ENCODE peak calls at places on chromosomes 11 and 22, in nine cellular contexts. One of them, this sample, is unnamed.
A peak's percentile ranks its signal among the peaks of the same experiment; 100 is the strongest.

GRCh38 chr11:48110509-48110766 is 106.2 kb upstream of the OR4B1 start:
- DNase-seq in Peyer's patch: no peak
- DNase-seq in AG09309: no peak
- DNase-seq in brain microvascular endothelial cell: no peak
- DNase-seq in GM13977: no peak
- DNase-seq in body of pancreas: no peak
- DNase-seq in GM10248: no peak
- DNase-seq in HFFc6: no peak
- DNase-seq in endothelial cell: no peak
- DNase-seq in this sample: no peak

GRCh38 chr22:48704335-48704734 is 1123.3 kb downstream of the BRD1 start:
- DNase-seq in Peyer's patch: peak; percentile 26
- DNase-seq in AG09309: no peak
- DNase-seq in brain microvascular endothelial cell: no peak
- DNase-seq in GM13977: no peak
- DNase-seq in body of pancreas: no peak
- DNase-seq in GM10248: no peak
- DNase-seq in HFFc6: no peak
- DNase-seq in endothelial cell: no peak
- DNase-seq in this sample: no peak

GRCh38 chr11:60987577-60988277 is 16.2 kb downstream of the CD6 start:
- DNase-seq in Peyer's patch: peak; percentile 10
- DNase-seq in AG09309: no peak
- DNase-seq in brain microvascular endothelial cell: no peak
- DNase-seq in GM13977: no peak
- DNase-seq in body of pancreas: no peak
- DNase-seq in GM10248: no peak
- DNase-seq in HFFc6: no peak
- DNase-seq in endothelial cell: no peak
- DNase-seq in this sample: no peak

GRCh38 chr11:44775366-44776356 is 48.9 kb downstream of the TSPAN18 start:
- DNase-seq in Peyer's patch: peak; percentile 69
- DNase-seq in AG09309: no peak
- DNase-seq in brain microvascular endothelial cell: peak; percentile 32
- DNase-seq in GM13977: peak; percentile 60
- DNase-seq in body of pancreas: peak; percentile 57
- DNase-seq in GM10248: peak; percentile 69
- DNase-seq in HFFc6: peak; percentile 26
- DNase-seq in endothelial cell: peak; percentile 81
- DNase-seq in this sample: peak; percentile 65

GRCh38 chr11:133058501-133058900 is 473.8 kb downstream of the OPCML start:
- DNase-seq in Peyer's patch: no peak
- DNase-seq in AG09309: no peak
- DNase-seq in brain microvascular endothelial cell: no peak
- DNase-seq in GM13977: no peak
- DNase-seq in body of pancreas: no peak
- DNase-seq in GM10248: no peak
- DNase-seq in HFFc6: no peak
- DNase-seq in endothelial cell: no peak
- DNase-seq in this sample: no peak

GRCh38 chr11:119209186-119209585 is 3.0 kb downstream of the CBL start:
- DNase-seq in Peyer's patch: no peak
- DNase-seq in AG09309: no peak
- DNase-seq in brain microvascular endothelial cell: no peak
- DNase-seq in GM13977: no peak
- DNase-seq in body of pancreas: no peak
- DNase-seq in GM10248: no peak
- DNase-seq in HFFc6: no peak
- DNase-seq in endothelial cell: no peak
- DNase-seq in this sample: no peak

GRCh38 chr11:68312780-68313573 is 586 bp downstream of the LRP5 start:
- DNase-seq in Peyer's patch: peak; percentile 72
- DNase-seq in AG09309: no peak
- DNase-seq in brain microvascular endothelial cell: no peak
- DNase-seq in GM13977: peak; percentile 71
- DNase-seq in body of pancreas: no peak
- DNase-seq in GM10248: peak; percentile 55
- DNase-seq in HFFc6: no peak
- DNase-seq in endothelial cell: no peak
- DNase-seq in this sample: no peak

GRCh38 chr22:47192106-47192650 is 429.7 kb downstream of the TBC1D22A start:
- DNase-seq in Peyer's patch: peak; percentile 57
- DNase-seq in AG09309: no peak
- DNase-seq in brain microvascular endothelial cell: no peak
- DNase-seq in GM13977: no peak
- DNase-seq in body of pancreas: no peak
- DNase-seq in GM10248: no peak
- DNase-seq in HFFc6: no peak
- DNase-seq in endothelial cell: no peak
- DNase-seq in this sample: no peak

GRCh38 chr22:19761500-19762314 is 1.1 kb downstream of the TBX1 start:
- DNase-seq in Peyer's patch: no peak
- DNase-seq in AG09309: no peak
- DNase-seq in brain microvascular endothelial cell: no peak
- DNase-seq in GM13977: no peak
- DNase-seq in body of pancreas: no peak
- DNase-seq in GM10248: no peak
- DNase-seq in HFFc6: no peak
- DNase-seq in endothelial cell: no peak
- DNase-seq in this sample: no peak

GRCh38 chr22:42108848-42109247 is 18.3 kb upstream of the NDUFA6 start:
- DNase-seq in Peyer's patch: no peak
- DNase-seq in AG09309: no peak
- DNase-seq in brain microvascular endothelial cell: no peak
- DNase-seq in GM13977: no peak
- DNase-seq in body of pancreas: no peak
- DNase-seq in GM10248: no peak
- DNase-seq in HFFc6: no peak
- DNase-seq in endothelial cell: no peak
- DNase-seq in this sample: no peak

GRCh38 chr22:42116848-42117424 is 13.7 kb downstream of the CYP2D6 start:
- DNase-seq in Peyer's patch: no peak
- DNase-seq in AG09309: no peak
- DNase-seq in brain microvascular endothelial cell: no peak
- DNase-seq in GM13977: no peak
- DNase-seq in body of pancreas: no peak
- DNase-seq in GM10248: no peak
- DNase-seq in HFFc6: no peak
- DNase-seq in endothelial cell: no peak
- DNase-seq in this sample: no peak

GRCh38 chr22:42111798-42112197 is 18.8 kb downstream of the CYP2D6 start:
- DNase-seq in Peyer's patch: no peak
- DNase-seq in AG09309: no peak
- DNase-seq in brain microvascular endothelial cell: no peak
- DNase-seq in GM13977: no peak
- DNase-seq in body of pancreas: no peak
- DNase-seq in GM10248: no peak
- DNase-seq in HFFc6: no peak
- DNase-seq in endothelial cell: no peak
- DNase-seq in this sample: no peak

DNA sequence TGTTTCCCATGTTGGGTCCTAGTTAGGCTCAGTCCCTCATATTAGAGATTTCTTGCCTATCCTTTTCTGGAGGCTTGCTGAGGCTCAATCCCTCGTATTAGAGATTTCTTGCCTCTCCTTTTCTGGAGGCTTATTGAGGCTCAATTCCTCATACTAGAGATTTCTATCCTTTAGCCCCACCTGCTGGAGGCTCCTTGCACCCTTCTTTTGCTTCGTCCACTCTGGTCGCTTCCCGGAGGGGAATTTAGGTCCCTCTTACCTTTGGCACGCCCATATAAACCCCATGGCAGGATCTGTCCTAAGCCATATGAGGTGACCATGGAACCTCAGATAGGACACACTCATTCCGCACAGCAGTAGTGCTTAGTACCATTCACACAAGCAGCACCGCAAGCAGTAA is 15.9 kb downstream of the CYP2D6 start:
- DNase-seq in Peyer's patch: no peak
- DNase-seq in AG09309: no peak
- DNase-seq in brain microvascular endothelial cell: peak; percentile 16
- DNase-seq in GM13977: no peak
- DNase-seq in body of pancreas: peak; percentile 49
- DNase-seq in GM10248: no peak
- DNase-seq in HFFc6: peak; percentile 3
- DNase-seq in endothelial cell: no peak
- DNase-seq in this sample: no peak
- TF ChIP-seq CTCF in Peyer's patch: no peak
- TF ChIP-seq CTCF in AG09309: peak; percentile 48
- TF ChIP-seq CTCF in brain microvascular endothelial cell: peak; percentile 61
- TF ChIP-seq CTCF in GM13977: no peak
- TF ChIP-seq CTCF in body of pancreas: peak; percentile 19
- TF ChIP-seq CTCF in GM10248: no peak
- TF ChIP-seq CTCF in HFFc6: peak; percentile 64
- TF ChIP-seq CTCF in endothelial cell: no peak
- TF ChIP-seq CTCF in this sample: peak; percentile 37

DNA sequence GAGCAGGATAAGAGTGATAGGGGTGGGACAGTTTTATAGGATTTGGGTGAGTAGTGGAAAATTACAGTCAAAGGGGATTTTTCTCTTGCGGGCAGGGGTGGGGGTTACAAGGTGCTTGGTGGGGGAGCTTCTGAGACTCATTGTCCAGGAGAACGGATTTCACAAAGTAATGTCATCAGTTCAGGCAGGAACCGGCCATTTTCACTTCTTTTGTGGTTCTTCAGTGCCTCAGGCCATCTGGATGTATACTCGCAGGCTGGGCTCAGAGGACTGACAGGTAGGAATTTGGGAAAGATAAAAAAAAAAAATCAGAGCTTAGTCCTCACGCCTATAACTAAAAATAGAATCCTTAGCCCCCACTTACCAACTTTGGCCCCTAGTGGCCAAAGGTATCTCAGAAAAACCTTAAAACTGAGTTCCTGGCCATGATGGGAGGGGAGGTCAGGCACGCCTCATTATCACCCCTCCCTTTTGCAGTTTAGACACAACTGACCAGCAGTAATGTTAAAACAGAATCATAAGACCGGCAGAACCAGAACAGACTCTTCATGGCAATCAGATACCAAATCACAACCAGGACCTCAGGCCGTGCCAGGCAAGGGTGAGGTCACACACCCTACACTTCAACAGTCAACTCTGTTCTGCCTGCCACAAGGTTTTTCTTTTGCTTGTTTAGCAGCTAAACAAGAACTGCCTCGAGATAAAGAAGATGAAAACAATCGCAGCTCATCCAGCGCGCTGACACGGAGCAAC is 8.9 kb upstream of the APOBEC3G start:
- DNase-seq in Peyer's patch: no peak
- DNase-seq in AG09309: no peak
- DNase-seq in brain microvascular endothelial cell: no peak
- DNase-seq in GM13977: no peak
- DNase-seq in body of pancreas: no peak
- DNase-seq in GM10248: no peak
- DNase-seq in HFFc6: no peak
- DNase-seq in endothelial cell: no peak
- DNase-seq in this sample: no peak
- TF ChIP-seq CTCF in Peyer's patch: peak; percentile 12
- TF ChIP-seq CTCF in AG09309: no peak
- TF ChIP-seq CTCF in brain microvascular endothelial cell: peak; percentile 2
- TF ChIP-seq CTCF in GM13977: peak; percentile 45
- TF ChIP-seq CTCF in body of pancreas: no peak
- TF ChIP-seq CTCF in GM10248: no peak
- TF ChIP-seq CTCF in HFFc6: peak; percentile 38
- TF ChIP-seq CTCF in endothelial cell: no peak
- TF ChIP-seq CTCF in this sample: no peak

GRCh38 chr22:29194269-29194668 is 11.4 kb upstream of the EMID1 start:
- DNase-seq in Peyer's patch: no peak
- DNase-seq in AG09309: no peak
- DNase-seq in brain microvascular endothelial cell: no peak
- DNase-seq in GM13977: no peak
- DNase-seq in body of pancreas: no peak
- DNase-seq in GM10248: no peak
- DNase-seq in HFFc6: no peak
- DNase-seq in endothelial cell: no peak
- DNase-seq in this sample: no peak
- TF ChIP-seq CTCF in Peyer's patch: no peak
- TF ChIP-seq CTCF in AG09309: peak; percentile 3
- TF ChIP-seq CTCF in brain microvascular endothelial cell: no peak
- TF ChIP-seq CTCF in GM13977: peak; percentile 32
- TF ChIP-seq CTCF in body of pancreas: no peak
- TF ChIP-seq CTCF in GM10248: no peak
- TF ChIP-seq CTCF in HFFc6: peak; percentile 24
- TF ChIP-seq CTCF in endothelial cell: peak; percentile 55
- TF ChIP-seq CTCF in this sample: no peak

DNA sequence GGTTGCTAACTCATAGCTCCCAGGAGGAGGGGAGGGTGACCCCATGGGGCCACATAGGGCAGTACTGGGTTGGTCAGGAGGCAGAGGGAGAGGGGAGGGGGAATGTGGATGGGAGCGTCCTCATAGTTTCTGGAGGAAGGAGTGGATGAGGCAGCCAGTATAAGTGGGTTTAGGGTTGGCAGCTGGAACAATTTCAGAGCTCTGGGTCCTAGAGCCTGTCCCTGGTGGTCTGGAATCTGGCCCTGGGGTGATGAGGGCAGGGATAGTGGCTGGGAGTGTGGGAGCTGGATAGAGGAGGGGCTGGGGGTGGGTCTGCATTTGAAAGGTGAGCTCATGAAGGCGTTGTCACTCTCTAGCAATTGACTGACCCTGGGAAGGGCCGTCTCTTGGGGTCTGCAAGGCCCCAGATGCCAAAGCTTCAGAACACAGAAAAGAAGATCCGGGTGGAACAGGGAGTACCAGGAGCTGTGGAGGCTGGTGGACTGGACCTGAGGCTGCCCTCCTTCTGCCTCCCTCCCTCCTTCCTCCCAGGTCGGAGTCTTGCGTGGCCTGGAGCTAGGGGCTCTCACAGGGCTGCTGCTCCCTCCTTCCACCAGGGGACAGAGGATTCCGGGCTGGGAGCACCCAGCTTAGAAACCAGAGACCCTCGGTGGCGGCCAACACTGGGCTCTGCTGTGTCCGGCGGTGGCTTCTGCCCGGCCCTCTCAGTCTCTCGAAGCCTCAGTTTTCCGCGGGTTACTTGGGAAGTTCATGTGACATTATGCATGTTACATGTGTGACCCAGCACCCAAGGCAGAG is 5.5 kb upstream of the MRGPRG start:
- DNase-seq in Peyer's patch: peak; percentile 28
- DNase-seq in AG09309: no peak
- DNase-seq in brain microvascular endothelial cell: no peak
- DNase-seq in GM13977: peak; percentile 17
- DNase-seq in body of pancreas: no peak
- DNase-seq in GM10248: no peak
- DNase-seq in HFFc6: no peak
- DNase-seq in endothelial cell: no peak
- DNase-seq in this sample: no peak
- TF ChIP-seq CTCF in Peyer's patch: no peak
- TF ChIP-seq CTCF in AG09309: no peak
- TF ChIP-seq CTCF in brain microvascular endothelial cell: no peak
- TF ChIP-seq CTCF in GM13977: no peak
- TF ChIP-seq CTCF in body of pancreas: no peak
- TF ChIP-seq CTCF in GM10248: no peak
- TF ChIP-seq CTCF in HFFc6: no peak
- TF ChIP-seq CTCF in endothelial cell: no peak
- TF ChIP-seq CTCF in this sample: no peak

This sample was measured in right lobe of liver.